ENCODE peak calls at places on chromosome 2, in nine cellular contexts. One of them, this sample, is unnamed.

GRCh38 chr2:212359425-212360067 is 179.1 kb downstream of the ERBB4 start:
- DNase-seq in activated CD8-positive, alpha-beta memory T cell treated with anti-CD3 and anti-CD28 coated beads, Interleukin-2, amount 50 U/mL, for 4 hours: no peak
- DNase-seq in AG08395: no peak
- DNase-seq in H4: no peak
- DNase-seq in stimulated activated CD8-positive, alpha-beta memory T cell treated with anti-CD3 and anti-CD28 coated beads, Interleukin-7, amount 100 ng/mL, for 4 hours: no peak
- DNase-seq in fibroblast of the conjunctiva: no peak
- DNase-seq in skeletal muscle cell: no peak
- DNase-seq in activated CD4-positive, CD25-positive, alpha-beta regulatory T cell treated with anti-CD3 and anti-CD28 coated beads, Interleukin-2, amount 50 U/mL, for 72 hours: no peak
- DNase-seq in CD4-positive, alpha-beta T cell: no peak
- DNase-seq in this sample: no peak

GRCh38 chr2:237629739-237630138 is 2.4 kb downstream of the LRRFIP1 start:
- DNase-seq in CD4-positive, alpha-beta T cell: no peak
- DNase-seq in AG08395: peak
- DNase-seq in stimulated activated CD8-positive, alpha-beta memory T cell treated with anti-CD3 and anti-CD28 coated beads, Interleukin-7, amount 100 ng/mL, for 4 hours: no peak
- DNase-seq in activated CD8-positive, alpha-beta memory T cell treated with anti-CD3 and anti-CD28 coated beads, Interleukin-2, amount 50 U/mL, for 4 hours: no peak
- DNase-seq in skeletal muscle cell: no peak
- DNase-seq in H4: no peak
- DNase-seq in activated CD4-positive, CD25-positive, alpha-beta regulatory T cell treated with anti-CD3 and anti-CD28 coated beads, Interleukin-2, amount 50 U/mL, for 72 hours: no peak
- DNase-seq in fibroblast of the conjunctiva: no peak
- DNase-seq in this sample: peak

GRCh38 chr2:7612969-7613368 is 695.8 kb downstream of the RNF144A start:
- DNase-seq in activated CD8-positive, alpha-beta memory T cell treated with anti-CD3 and anti-CD28 coated beads, Interleukin-2, amount 50 U/mL, for 4 hours: no peak
- DNase-seq in CD4-positive, alpha-beta T cell: no peak
- DNase-seq in skeletal muscle cell: peak
- DNase-seq in stimulated activated CD8-positive, alpha-beta memory T cell treated with anti-CD3 and anti-CD28 coated beads, Interleukin-7, amount 100 ng/mL, for 4 hours: no peak
- DNase-seq in fibroblast of the conjunctiva: peak
- DNase-seq in AG08395: peak
- DNase-seq in activated CD4-positive, CD25-positive, alpha-beta regulatory T cell treated with anti-CD3 and anti-CD28 coated beads, Interleukin-2, amount 50 U/mL, for 72 hours: no peak
- DNase-seq in H4: no peak
- DNase-seq in this sample: no peak

GRCh38 chr2:204177977-204178522 is 241.5 kb downstream of the ICOS start:
- DNase-seq in fibroblast of the conjunctiva: no peak
- DNase-seq in activated CD4-positive, CD25-positive, alpha-beta regulatory T cell treated with anti-CD3 and anti-CD28 coated beads, Interleukin-2, amount 50 U/mL, for 72 hours: peak
- DNase-seq in activated CD8-positive, alpha-beta memory T cell treated with anti-CD3 and anti-CD28 coated beads, Interleukin-2, amount 50 U/mL, for 4 hours: peak
- DNase-seq in CD4-positive, alpha-beta T cell: peak
- DNase-seq in H4: no peak
- DNase-seq in skeletal muscle cell: no peak
- DNase-seq in stimulated activated CD8-positive, alpha-beta memory T cell treated with anti-CD3 and anti-CD28 coated beads, Interleukin-7, amount 100 ng/mL, for 4 hours: peak
- DNase-seq in AG08395: peak
- DNase-seq in this sample: no peak

GRCh38 chr2:63047534-63048281 is 2.9 kb upstream of the OTX1 start:
- DNase-seq in skeletal muscle cell: no peak
- DNase-seq in H4: no peak
- DNase-seq in activated CD4-positive, CD25-positive, alpha-beta regulatory T cell treated with anti-CD3 and anti-CD28 coated beads, Interleukin-2, amount 50 U/mL, for 72 hours: peak
- DNase-seq in activated CD8-positive, alpha-beta memory T cell treated with anti-CD3 and anti-CD28 coated beads, Interleukin-2, amount 50 U/mL, for 4 hours: peak
- DNase-seq in CD4-positive, alpha-beta T cell: no peak
- DNase-seq in fibroblast of the conjunctiva: no peak
- DNase-seq in AG08395: no peak
- DNase-seq in stimulated activated CD8-positive, alpha-beta memory T cell treated with anti-CD3 and anti-CD28 coated beads, Interleukin-7, amount 100 ng/mL, for 4 hours: no peak
- DNase-seq in this sample: no peak

GRCh38 chr2:218125626-218126080 is at the start of gene CXCR2:
- DNase-seq in H4: no peak
- DNase-seq in activated CD8-positive, alpha-beta memory T cell treated with anti-CD3 and anti-CD28 coated beads, Interleukin-2, amount 50 U/mL, for 4 hours: no peak
- DNase-seq in activated CD4-positive, CD25-positive, alpha-beta regulatory T cell treated with anti-CD3 and anti-CD28 coated beads, Interleukin-2, amount 50 U/mL, for 72 hours: no peak
- DNase-seq in fibroblast of the conjunctiva: no peak
- DNase-seq in AG08395: no peak
- DNase-seq in CD4-positive, alpha-beta T cell: no peak
- DNase-seq in stimulated activated CD8-positive, alpha-beta memory T cell treated with anti-CD3 and anti-CD28 coated beads, Interleukin-7, amount 100 ng/mL, for 4 hours: no peak
- DNase-seq in skeletal muscle cell: no peak
- DNase-seq in this sample: no peak

GRCh38 chr2:176068037-176068832 is 15.5 kb downstream of the EVX2 start:
- DNase-seq in activated CD4-positive, CD25-positive, alpha-beta regulatory T cell treated with anti-CD3 and anti-CD28 coated beads, Interleukin-2, amount 50 U/mL, for 72 hours: no peak
- DNase-seq in fibroblast of the conjunctiva: no peak
- DNase-seq in skeletal muscle cell: no peak
- DNase-seq in stimulated activated CD8-positive, alpha-beta memory T cell treated with anti-CD3 and anti-CD28 coated beads, Interleukin-7, amount 100 ng/mL, for 4 hours: no peak
- DNase-seq in AG08395: no peak
- DNase-seq in CD4-positive, alpha-beta T cell: no peak
- DNase-seq in H4: no peak
- DNase-seq in activated CD8-positive, alpha-beta memory T cell treated with anti-CD3 and anti-CD28 coated beads, Interleukin-2, amount 50 U/mL, for 4 hours: no peak
- DNase-seq in this sample: no peak

GRCh38 chr2:185578293-185578692 is 160.3 kb upstream of the FSIP2 start:
- DNase-seq in activated CD8-positive, alpha-beta memory T cell treated with anti-CD3 and anti-CD28 coated beads, Interleukin-2, amount 50 U/mL, for 4 hours: no peak
- DNase-seq in H4: no peak
- DNase-seq in stimulated activated CD8-positive, alpha-beta memory T cell treated with anti-CD3 and anti-CD28 coated beads, Interleukin-7, amount 100 ng/mL, for 4 hours: no peak
- DNase-seq in fibroblast of the conjunctiva: no peak
- DNase-seq in AG08395: no peak
- DNase-seq in skeletal muscle cell: no peak
- DNase-seq in CD4-positive, alpha-beta T cell: no peak
- DNase-seq in activated CD4-positive, CD25-positive, alpha-beta regulatory T cell treated with anti-CD3 and anti-CD28 coated beads, Interleukin-2, amount 50 U/mL, for 72 hours: no peak
- DNase-seq in this sample: no peak

GRCh38 chr2:228507870-228508269 is 326.4 kb upstream of the SPHKAP start:
- DNase-seq in H4: no peak
- DNase-seq in CD4-positive, alpha-beta T cell: no peak
- DNase-seq in skeletal muscle cell: no peak
- DNase-seq in stimulated activated CD8-positive, alpha-beta memory T cell treated with anti-CD3 and anti-CD28 coated beads, Interleukin-7, amount 100 ng/mL, for 4 hours: no peak
- DNase-seq in activated CD4-positive, CD25-positive, alpha-beta regulatory T cell treated with anti-CD3 and anti-CD28 coated beads, Interleukin-2, amount 50 U/mL, for 72 hours: no peak
- DNase-seq in activated CD8-positive, alpha-beta memory T cell treated with anti-CD3 and anti-CD28 coated beads, Interleukin-2, amount 50 U/mL, for 4 hours: no peak
- DNase-seq in AG08395: no peak
- DNase-seq in fibroblast of the conjunctiva: no peak
- DNase-seq in this sample: peak

GRCh38 chr2:20424300-20425290 is 22.3 kb upstream of the RHOB start:
- DNase-seq in fibroblast of the conjunctiva: peak
- DNase-seq in activated CD8-positive, alpha-beta memory T cell treated with anti-CD3 and anti-CD28 coated beads, Interleukin-2, amount 50 U/mL, for 4 hours: no peak
- DNase-seq in AG08395: peak
- DNase-seq in stimulated activated CD8-positive, alpha-beta memory T cell treated with anti-CD3 and anti-CD28 coated beads, Interleukin-7, amount 100 ng/mL, for 4 hours: no peak
- DNase-seq in skeletal muscle cell: no peak
- DNase-seq in activated CD4-positive, CD25-positive, alpha-beta regulatory T cell treated with anti-CD3 and anti-CD28 coated beads, Interleukin-2, amount 50 U/mL, for 72 hours: no peak
- DNase-seq in H4: peak
- DNase-seq in CD4-positive, alpha-beta T cell: no peak
- DNase-seq in this sample: no peak

GRCh38 chr2:70094978-70095832 is 7.9 kb downstream of the PCBP1 start:
- DNase-seq in H4: peak
- DNase-seq in fibroblast of the conjunctiva: no peak
- DNase-seq in CD4-positive, alpha-beta T cell: peak
- DNase-seq in activated CD4-positive, CD25-positive, alpha-beta regulatory T cell treated with anti-CD3 and anti-CD28 coated beads, Interleukin-2, amount 50 U/mL, for 72 hours: no peak
- DNase-seq in stimulated activated CD8-positive, alpha-beta memory T cell treated with anti-CD3 and anti-CD28 coated beads, Interleukin-7, amount 100 ng/mL, for 4 hours: peak
- DNase-seq in activated CD8-positive, alpha-beta memory T cell treated with anti-CD3 and anti-CD28 coated beads, Interleukin-2, amount 50 U/mL, for 4 hours: peak
- DNase-seq in skeletal muscle cell: no peak
- DNase-seq in AG08395: peak
- DNase-seq in this sample: no peak

GRCh38 chr2:98569197-98569793 is 39.0 kb downstream of the COA5 start:
- DNase-seq in AG08395: peak
- DNase-seq in skeletal muscle cell: no peak
- DNase-seq in fibroblast of the conjunctiva: no peak
- DNase-seq in stimulated activated CD8-positive, alpha-beta memory T cell treated with anti-CD3 and anti-CD28 coated beads, Interleukin-7, amount 100 ng/mL, for 4 hours: peak
- DNase-seq in activated CD4-positive, CD25-positive, alpha-beta regulatory T cell treated with anti-CD3 and anti-CD28 coated beads, Interleukin-2, amount 50 U/mL, for 72 hours: peak
- DNase-seq in H4: no peak
- DNase-seq in CD4-positive, alpha-beta T cell: peak
- DNase-seq in activated CD8-positive, alpha-beta memory T cell treated with anti-CD3 and anti-CD28 coated beads, Interleukin-2, amount 50 U/mL, for 4 hours: peak
- DNase-seq in this sample: no peak

GRCh38 chr2:39390126-39390692 is 46.9 kb downstream of the MAP4K3 start:
- DNase-seq in AG08395: no peak
- DNase-seq in stimulated activated CD8-positive, alpha-beta memory T cell treated with anti-CD3 and anti-CD28 coated beads, Interleukin-7, amount 100 ng/mL, for 4 hours: no peak
- DNase-seq in activated CD4-positive, CD25-positive, alpha-beta regulatory T cell treated with anti-CD3 and anti-CD28 coated beads, Interleukin-2, amount 50 U/mL, for 72 hours: no peak
- DNase-seq in H4: no peak
- DNase-seq in skeletal muscle cell: no peak
- DNase-seq in fibroblast of the conjunctiva: no peak
- DNase-seq in CD4-positive, alpha-beta T cell: no peak
- DNase-seq in activated CD8-positive, alpha-beta memory T cell treated with anti-CD3 and anti-CD28 coated beads, Interleukin-2, amount 50 U/mL, for 4 hours: no peak
- DNase-seq in this sample: no peak

GRCh38 chr2:95062716-95063400 is 37.4 kb downstream of the MAL start:
- DNase-seq in activated CD4-positive, CD25-positive, alpha-beta regulatory T cell treated with anti-CD3 and anti-CD28 coated beads, Interleukin-2, amount 50 U/mL, for 72 hours: no peak
- DNase-seq in stimulated activated CD8-positive, alpha-beta memory T cell treated with anti-CD3 and anti-CD28 coated beads, Interleukin-7, amount 100 ng/mL, for 4 hours: no peak
- DNase-seq in CD4-positive, alpha-beta T cell: no peak
- DNase-seq in AG08395: no peak
- DNase-seq in fibroblast of the conjunctiva: no peak
- DNase-seq in skeletal muscle cell: no peak
- DNase-seq in H4: no peak
- DNase-seq in activated CD8-positive, alpha-beta memory T cell treated with anti-CD3 and anti-CD28 coated beads, Interleukin-2, amount 50 U/mL, for 4 hours: no peak
- DNase-seq in this sample: no peak

GRCh38 chr2:125658583-125658982 is 997.4 kb upstream of the GYPC start:
- DNase-seq in AG08395: no peak
- DNase-seq in activated CD8-positive, alpha-beta memory T cell treated with anti-CD3 and anti-CD28 coated beads, Interleukin-2, amount 50 U/mL, for 4 hours: no peak
- DNase-seq in CD4-positive, alpha-beta T cell: no peak
- DNase-seq in activated CD4-positive, CD25-positive, alpha-beta regulatory T cell treated with anti-CD3 and anti-CD28 coated beads, Interleukin-2, amount 50 U/mL, for 72 hours: no peak
- DNase-seq in stimulated activated CD8-positive, alpha-beta memory T cell treated with anti-CD3 and anti-CD28 coated beads, Interleukin-7, amount 100 ng/mL, for 4 hours: no peak
- DNase-seq in fibroblast of the conjunctiva: no peak
- DNase-seq in H4: no peak
- DNase-seq in skeletal muscle cell: no peak
- DNase-seq in this sample: no peak

GRCh38 chr2:219344756-219345458 is 12.4 kb upstream of the RESP18 start:
- DNase-seq in fibroblast of the conjunctiva: no peak
- DNase-seq in activated CD4-positive, CD25-positive, alpha-beta regulatory T cell treated with anti-CD3 and anti-CD28 coated beads, Interleukin-2, amount 50 U/mL, for 72 hours: no peak
- DNase-seq in skeletal muscle cell: no peak
- DNase-seq in stimulated activated CD8-positive, alpha-beta memory T cell treated with anti-CD3 and anti-CD28 coated beads, Interleukin-7, amount 100 ng/mL, for 4 hours: no peak
- DNase-seq in CD4-positive, alpha-beta T cell: no peak
- DNase-seq in AG08395: no peak
- DNase-seq in H4: peak
- DNase-seq in activated CD8-positive, alpha-beta memory T cell treated with anti-CD3 and anti-CD28 coated beads, Interleukin-2, amount 50 U/mL, for 4 hours: no peak
- DNase-seq in this sample: peak

GRCh38 chr2:191045141-191045540 is 31.2 kb upstream of the STAT1 start:
- DNase-seq in fibroblast of the conjunctiva: no peak
- DNase-seq in activated CD8-positive, alpha-beta memory T cell treated with anti-CD3 and anti-CD28 coated beads, Interleukin-2, amount 50 U/mL, for 4 hours: no peak
- DNase-seq in H4: no peak
- DNase-seq in skeletal muscle cell: no peak
- DNase-seq in activated CD4-positive, CD25-positive, alpha-beta regulatory T cell treated with anti-CD3 and anti-CD28 coated beads, Interleukin-2, amount 50 U/mL, for 72 hours: no peak
- DNase-seq in stimulated activated CD8-positive, alpha-beta memory T cell treated with anti-CD3 and anti-CD28 coated beads, Interleukin-7, amount 100 ng/mL, for 4 hours: no peak
- DNase-seq in CD4-positive, alpha-beta T cell: no peak
- DNase-seq in AG08395: no peak
- DNase-seq in this sample: no peak

GRCh38 chr2:32379352-32379751 is 22.5 kb downstream of the BIRC6 start:
- DNase-seq in activated CD4-positive, CD25-positive, alpha-beta regulatory T cell treated with anti-CD3 and anti-CD28 coated beads, Interleukin-2, amount 50 U/mL, for 72 hours: no peak
- DNase-seq in AG08395: no peak
- DNase-seq in H4: no peak
- DNase-seq in CD4-positive, alpha-beta T cell: no peak
- DNase-seq in stimulated activated CD8-positive, alpha-beta memory T cell treated with anti-CD3 and anti-CD28 coated beads, Interleukin-7, amount 100 ng/mL, for 4 hours: no peak
- DNase-seq in fibroblast of the conjunctiva: no peak
- DNase-seq in activated CD8-positive, alpha-beta memory T cell treated with anti-CD3 and anti-CD28 coated beads, Interleukin-2, amount 50 U/mL, for 4 hours: no peak
- DNase-seq in skeletal muscle cell: no peak
- DNase-seq in this sample: no peak